ENCODE peak calls at places on chromosomes 2 and 18, in six cellular contexts. L is H1, O is K562, Z is HepG2, N is HCT116, A is GM12878. C is an unnamed sample.

GRCh38 chr2:20755132-20755800 is 67.6 kb downstream of the LDAH start:
- DNase-seq in L (no peak), O (no peak), Z (no peak), N (no peak), A (no peak), C (no peak)

GRCh38 chr18:34718610-34719009 is 8.5 kb downstream of the DTNA start:
- DNase-seq in L (no peak), O (no peak), Z (no peak), N (no peak), A (no peak), C (no peak)

GRCh38 chr18:34659579-34660517 is 50.2 kb upstream of the DTNA start:
- DNase-seq in L (no peak), O (no peak), Z (peak), N (peak), A (no peak), C (peak)

GRCh38 chr18:58249677-58250076 is 205.7 kb downstream of the NEDD4L start:
- DNase-seq in L (no peak), O (no peak), Z (no peak), N (no peak), A (no peak), C (no peak)

GRCh38 chr2:137208361-137208973 is 443.1 kb downstream of the THSD7B start:
- DNase-seq in L (no peak), O (no peak), Z (peak), N (no peak), A (no peak), C (no peak)

GRCh38 chr2:178761759-178762371 is 45.4 kb downstream of the TTN start:
- DNase-seq in L (no peak), O (peak), Z (peak), N (peak), A (peak), C (peak)

GRCh38 chr18:23939896-23940295 is 74.7 kb upstream of the TTC39C start:
- DNase-seq in L (no peak), O (no peak), Z (no peak), N (no peak), A (no peak), C (no peak)

GRCh38 chr2:169716229-169716886 is 17.3 kb upstream of the KLHL23 start:
- DNase-seq in L (no peak), O (peak), Z (no peak), N (no peak), A (no peak), C (no peak)

GRCh38 chr2:226411727-226412360 is 387.8 kb downstream of the IRS1 start:
- DNase-seq in L (no peak), O (no peak), Z (peak), N (peak), A (no peak), C (no peak)

GRCh38 chr18:36297419-36298112 is at the start of gene FHOD3:
- DNase-seq in L (peak), O (peak), Z (no peak), N (no peak), A (no peak), C (no peak)

GRCh38 chr2:27264253-27264752 is 1.5 kb upstream of the SLC30A3 start:
- DNase-seq in L (peak), O (no peak), Z (no peak), N (no peak), A (no peak), C (no peak)

GRCh38 chr18:55269632-55270031 is 310.4 kb upstream of the CCDC68 start:
- DNase-seq in L (no peak), O (no peak), Z (no peak), N (no peak), A (no peak), C (no peak)

GRCh38 chr2:68287580-68288441 is 31.9 kb downstream of the CNRIP1 start:
- DNase-seq in L (no peak), O (peak), Z (no peak), N (no peak), A (no peak), C (no peak)

GRCh38 chr2:221513251-221513650 is 58.9 kb downstream of the EPHA4 start:
- DNase-seq in L (no peak), O (no peak), Z (no peak), N (no peak), A (no peak), C (no peak)

GRCh38 chr2:60353406-60353800 is 200.1 kb downstream of the BCL11A start:
- DNase-seq in L (peak), O (no peak), Z (no peak), N (no peak), A (no peak), C (peak)

GRCh38 chr2:75321558-75321957 is 122.2 kb upstream of the TACR1 start:
- DNase-seq in L (peak), O (no peak), Z (no peak), N (no peak), A (no peak), C (no peak)
- TF ChIP-seq ZNF274 in L (no peak), O (no peak), Z (no peak), N (no peak), A (no peak), C (no peak)

DNA sequence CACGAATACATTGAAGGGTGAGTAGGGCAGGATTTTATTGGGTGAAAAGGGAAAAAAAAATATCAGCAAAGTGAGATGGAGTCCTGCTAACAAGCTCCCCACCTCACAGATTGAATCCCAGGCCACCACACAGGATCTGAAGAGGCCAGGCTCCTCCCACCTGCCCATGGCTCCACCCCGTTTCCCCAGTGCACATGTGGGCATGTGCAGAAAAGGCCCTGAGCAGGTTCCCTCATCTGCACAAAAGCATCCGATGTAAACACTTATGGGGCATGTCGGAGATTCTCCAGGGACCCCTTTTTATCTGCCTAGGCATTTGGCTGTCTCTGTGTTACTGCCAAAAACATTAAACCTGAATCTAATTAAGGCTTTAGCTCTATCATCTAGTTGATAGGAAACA is 35.2 kb downstream of the SKA1 start:
- DNase-seq in L (no peak), O (peak), Z (no peak), N (no peak), A (no peak), C (no peak)
- TF ChIP-seq ZNF274 in L (no peak), O (no peak), Z (no peak), N (no peak), A (no peak), C (no peak)

GRCh38 chr18:75244914-75245313 is 34.3 kb downstream of the TSHZ1 start:
- DNase-seq in L (no peak), O (no peak), Z (no peak), N (no peak), A (no peak), C (no peak)

GRCh38 chr18:75241705-75242104 is 31.1 kb downstream of the TSHZ1 start:
- DNase-seq in L (no peak), O (no peak), Z (peak), N (no peak), A (no peak), C (no peak)

GRCh38 chr18:75247041-75247551 is 36.5 kb downstream of the TSHZ1 start:
- DNase-seq in L (no peak), O (no peak), Z (no peak), N (no peak), A (no peak), C (no peak)

GRCh38 chr18:75247601-75248421 is 37.2 kb downstream of the TSHZ1 start:
- DNase-seq in L (no peak), O (no peak), Z (peak), N (no peak), A (no peak), C (no peak)

GRCh38 chr18:75244336-75244735 is 33.7 kb downstream of the TSHZ1 start:
- DNase-seq in L (peak), O (peak), Z (peak), N (no peak), A (no peak), C (no peak)
- TF ChIP-seq ZNF274 in L (no peak), O (no peak), Z (no peak), N (no peak), A (no peak), C (no peak)

GRCh38 chr2:75716406-75716805 is 5.7 kb upstream of the GCFC2 start:
- DNase-seq in L (no peak), O (no peak), Z (no peak), N (no peak), A (no peak), C (no peak)
- TF ChIP-seq ZNF274 in L (no peak), O (no peak), Z (no peak), N (no peak), A (no peak), C (no peak)

DNA sequence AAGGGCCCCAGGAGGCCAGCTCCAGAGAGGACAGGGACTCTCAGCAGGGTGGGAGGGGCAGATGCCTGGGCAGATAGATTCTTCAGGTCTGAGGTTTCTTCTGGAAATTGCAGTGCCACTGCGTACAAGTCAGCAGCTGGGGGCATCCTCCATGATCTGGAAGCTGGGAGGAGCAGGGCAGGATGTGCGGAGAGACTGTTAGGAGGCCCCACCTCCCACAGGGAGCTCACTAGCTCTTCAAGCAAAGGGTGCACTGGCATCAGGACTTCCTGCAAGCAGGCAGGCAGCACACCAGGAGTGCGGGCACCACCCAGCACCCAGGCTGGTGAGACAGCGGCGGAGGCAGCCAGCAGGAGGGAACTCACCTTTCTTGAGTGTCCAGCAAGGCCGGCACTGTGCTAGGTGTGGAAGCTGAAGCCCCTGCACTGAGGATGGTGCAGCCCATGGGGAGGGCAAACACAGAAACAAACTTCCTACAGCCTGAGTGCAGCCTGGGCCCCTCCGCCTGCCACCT is 100.8 kb upstream of the ID2 start:
- DNase-seq in L (no peak), O (no peak), Z (no peak), N (no peak), A (no peak), C (no peak)
- TF ChIP-seq ZNF274 in L (no peak), O (no peak), Z (peak), N (no peak), A (no peak), C (no peak)

DNA sequence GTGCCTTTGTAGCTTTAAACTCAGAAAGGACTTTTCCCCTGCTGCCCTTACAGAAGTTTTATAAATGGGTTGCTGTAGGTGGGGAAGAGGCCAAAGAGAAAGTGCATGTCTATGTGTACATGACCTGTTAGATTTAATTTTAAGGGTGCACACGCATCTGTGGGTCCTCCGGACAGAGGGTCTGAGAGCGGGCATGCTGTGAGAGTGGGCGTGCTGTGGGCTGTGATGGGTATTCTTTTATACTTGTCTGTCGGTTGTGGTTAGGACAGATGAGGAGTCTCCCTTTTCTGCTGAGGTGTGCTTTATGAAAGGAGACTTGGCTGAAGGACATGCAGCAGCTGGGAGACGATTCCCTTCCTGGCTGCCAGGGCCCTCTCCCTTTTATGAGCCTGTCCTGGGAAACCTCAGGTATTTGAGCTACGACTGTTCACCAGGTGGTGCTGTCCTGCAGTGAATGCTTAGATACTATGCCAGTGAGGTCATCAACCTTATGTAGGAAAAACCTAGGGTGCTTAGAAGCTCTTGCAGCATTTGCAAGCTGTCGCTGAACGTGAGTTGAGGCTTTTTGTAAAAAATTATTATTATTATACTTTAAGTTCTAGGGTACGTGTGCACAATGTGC is 67.5 kb downstream of the TANC1 start:
- DNase-seq in L (no peak), O (peak), Z (peak), N (peak), A (no peak), C (peak)
- TF ChIP-seq ZNF274 in L (no peak), O (no peak), Z (no peak), N (no peak), A (no peak), C (no peak)

C was measured in NT2/D1.